ENCODE peak calls at places on chromosomes 1 and 21, in four cellular contexts. O is CD8-positive, alpha-beta T cell; Z is tibial artery; Q is cardiac muscle cell. J is an unnamed sample.
A peak's percentile ranks its signal among the peaks of the same experiment; 100 is the strongest.

GRCh38 chr1:3170566-3171453 is 101.8 kb downstream of the PRDM16 start:
- DNase-seq in Z (peak; percentile 84), Q (peak; percentile 62), O (no peak), J (peak; percentile 83)

GRCh38 chr1:57157818-57158606 is 192.2 kb upstream of the C8B start:
- DNase-seq in Z (no peak), O (no peak), Q (no peak), J (no peak)

GRCh38 chr1:16174261-16174871 is 18.5 kb upstream of the EPHA2 start:
- DNase-seq in Z (no peak), O (no peak), Q (no peak), J (no peak)

GRCh38 chr1:4598561-4598960 is 55.8 kb upstream of the AJAP1 start:
- DNase-seq in Z (no peak), O (no peak), Q (no peak), J (no peak)

GRCh38 chr1:79848316-79848715 is 841.8 kb upstream of the ADGRL4 start:
- DNase-seq in Z (no peak), O (no peak), Q (no peak), J (no peak)

GRCh38 chr1:39900662-39901485 is 843 bp downstream of the MYCL start:
- DNase-seq in O (no peak), Q (peak; percentile 42), Z (no peak), J (peak; percentile 24)

GRCh38 chr1:26820784-26821269 is 5.7 kb upstream of the ZDHHC18 start:
- DNase-seq in Q (no peak), Z (no peak), O (no peak), J (no peak)

GRCh38 chr1:106748581-106748980 is 307.9 kb upstream of the PRMT6 start:
- DNase-seq in Z (no peak), Q (no peak), O (no peak), J (no peak)

GRCh38 chr21:25465263-25465662 is 142.0 kb downstream of the MRPL39 start:
- DNase-seq in Q (no peak), O (no peak), Z (no peak), J (no peak)

GRCh38 chr21:14900058-14900457 is 164.7 kb downstream of the NRIP1 start:
- DNase-seq in O (no peak), Z (no peak), Q (no peak), J (no peak)

GRCh38 chr1:67525053-67525760 is 95.0 kb upstream of the SERBP1 start:
- DNase-seq in O (no peak), Q (no peak), Z (no peak), J (no peak)

GRCh38 chr1:222844108-222844779 is 29.4 kb downstream of the DISP1 start:
- DNase-seq in O (no peak), Z (no peak), Q (peak; percentile 23), J (no peak)

GRCh38 chr21:46083271-46084040 is 14.5 kb upstream of the COL6A2 start:
- DNase-seq in Q (no peak), O (no peak), Z (no peak), J (no peak)

GRCh38 chr1:6776389-6776788 is 8.9 kb upstream of the CAMTA1 start:
- DNase-seq in Q (no peak), O (no peak), Z (no peak), J (no peak)

GRCh38 chr1:43352351-43352705 is 6.5 kb upstream of the CDC20 start:
- DNase-seq in Q (no peak), O (no peak), Z (no peak), J (no peak)

GRCh38 chr1:172954476-172955150 is 96.1 kb downstream of the TNFSF18 start:
- DNase-seq in O (no peak), Z (no peak), Q (no peak), J (no peak)

GRCh38 chr1:157363660-157364140 is 188.6 kb downstream of the FCRL5 start:
- DNase-seq in Z (no peak), Q (peak; percentile 50), O (no peak), J (no peak)

GRCh38 chr21:33383056-33383888 is 19.9 kb upstream of the IFNGR2 start:
- DNase-seq in Q (peak; percentile 78), Z (peak; percentile 71), O (peak; percentile 62), J (peak; percentile 56)

GRCh38 chr1:7257225-7257624 is 472.0 kb downstream of the CAMTA1 start:
- DNase-seq in Z (no peak), O (no peak), Q (no peak), J (no peak)

GRCh38 chr1:238681021-238681420 is 705.3 kb upstream of the CHRM3 start:
- DNase-seq in O (no peak), Q (peak; percentile 75), Z (no peak), J (no peak)

GRCh38 chr1:86841120-86841519 is 72.8 kb downstream of the SELENOF start:
- DNase-seq in Z (no peak), Q (peak; percentile 26), O (no peak), J (no peak)

GRCh38 chr1:89890085-89890754 is 69.4 kb downstream of the LRRC8D start:
- DNase-seq in Q (peak; percentile 70), O (no peak), Z (no peak), J (peak; percentile 34)

GRCh38 chr1:23367451-23367790 is 2.2 kb downstream of the ZNF436 start:
- DNase-seq in O (no peak), Z (no peak), Q (no peak), J (no peak)

GRCh38 chr1:78651247-78651646 is 1.6 kb downstream of the IFI44 start:
- DNase-seq in Q (no peak), Z (no peak), O (no peak), J (no peak)

GRCh38 chr1:203278885-203279406 is 26.4 kb upstream of the BTG2 start:
- DNase-seq in Z (no peak), O (no peak), Q (no peak), J (no peak)

GRCh38 chr1:146034976-146035469 is 13.5 kb upstream of the HJV start:
- DNase-seq in O (no peak), Z (no peak), Q (peak; percentile 56), J (no peak)
- H3K4me3 ChIP-seq in O (peak overlapping the region; percentile 94), Z (peak overlapping the region; percentile 33), Q (peak overlapping the region; percentile 67), J (peak overlapping the region; percentile 65)

DNA sequence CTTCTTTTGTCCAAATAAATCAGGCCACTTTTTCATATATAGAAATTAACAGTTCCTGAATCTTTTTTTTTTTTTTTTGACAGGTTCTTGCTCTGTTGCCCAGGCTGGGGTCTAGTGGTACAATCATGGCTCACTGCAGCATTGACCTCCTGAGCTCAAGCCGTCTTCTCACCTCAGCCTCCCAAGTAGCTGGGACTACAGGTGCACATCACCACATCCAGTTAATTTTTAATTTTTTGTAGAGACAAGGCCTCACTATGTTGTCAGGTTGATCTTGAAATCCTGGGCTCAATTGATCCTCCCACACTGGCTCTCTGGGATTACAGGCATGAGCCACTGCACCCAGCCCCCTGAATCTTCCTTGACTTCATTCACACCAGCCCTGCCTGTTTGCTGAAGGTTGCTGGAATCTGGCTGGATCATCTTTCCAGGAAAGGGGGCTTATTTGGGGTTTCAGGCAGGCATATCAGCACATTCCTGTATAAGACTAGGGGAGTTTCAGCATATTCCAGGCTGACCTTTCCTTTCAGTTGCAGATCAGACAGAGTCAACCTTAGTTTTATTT is 78.2 kb upstream of the ARHGAP29 start:
- DNase-seq in O (no peak), Z (no peak), Q (no peak), J (no peak)
- H3K27ac ChIP-seq in O (no peak overlapping the region), Z (no peak overlapping the region), Q (no peak overlapping the region), J (no peak overlapping the region)

DNA sequence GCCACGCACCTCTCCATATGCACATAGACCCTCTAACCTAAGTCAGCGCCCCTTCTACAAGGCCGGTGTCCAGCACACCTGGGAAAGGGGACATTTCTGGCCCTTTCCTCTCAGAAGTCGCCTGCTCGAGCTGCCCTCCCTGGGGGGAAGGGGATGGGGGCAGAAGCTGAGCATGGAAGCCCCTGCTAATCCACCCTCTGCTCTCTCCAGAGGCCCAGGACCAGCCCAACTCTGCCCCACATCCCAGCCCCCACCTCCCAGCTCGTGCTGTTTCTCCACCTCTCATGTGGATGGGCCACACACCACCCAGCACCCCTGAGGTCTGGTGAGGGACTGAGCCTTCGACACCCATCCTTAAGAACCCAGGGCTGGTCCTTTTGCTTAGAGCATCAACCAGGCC is 14.8 kb downstream of the TNFRSF1B start:
- DNase-seq in O (no peak), Q (no peak), Z (no peak), J (no peak)
- H3K4me1 ChIP-seq in O (peaks cover 44% of the 10 kb centered on the region), Q (peaks cover 20% of the 10 kb centered on the region), Z (peaks cover 8% of the 10 kb centered on the region), J (peaks cover 100% of the 10 kb centered on the region)

GRCh38 chr1:28232558-28233263 is at the start of gene DNAJC8:
- DNase-seq in O (peak; percentile 96), Q (peak; percentile 94), Z (peak; percentile 99), J (peak; percentile 94)

GRCh38 chr1:28235746-28236655 is at the start of gene ATP5IF1:
- DNase-seq in Z (peak; percentile 98), Q (peak; percentile 98), O (peak; percentile 91), J (peak; percentile 96)

GRCh38 chr1:28236656-28237331 is 870 bp downstream of the ATP5IF1 start:
- DNase-seq in O (no peak), Q (no peak), Z (no peak), J (no peak)

GRCh38 chr1:28229089-28229488 is 3.7 kb downstream of the DNAJC8 start:
- DNase-seq in O (no peak), Q (no peak), Z (no peak), J (no peak)

GRCh38 chr1:28233264-28233606 is 406 bp upstream of the DNAJC8 start:
- DNase-seq in Q (no peak), O (no peak), Z (no peak), J (no peak)
- H3K4me3 ChIP-seq in Q (peak overlapping the region; percentile 91), O (peak overlapping the region; percentile 93), Z (peak overlapping the region; percentile 98), J (peak overlapping the region; percentile 89)

GRCh38 chr21:35204850-35205564 is 155.9 kb upstream of the RUNX1 start:
- DNase-seq in O (no peak), Z (peak; percentile 55), Q (peak; percentile 99), J (peak; percentile 88)
- H3K27ac ChIP-seq in O (no peak overlapping the region), Z (peak overlapping the region; percentile 58), Q (no peak overlapping the region), J (peak overlapping the region; percentile 80)

GRCh38 chr1:230747139-230747730 is at the start of gene CAPN9:
- DNase-seq in O (no peak), Z (no peak), Q (no peak), J (no peak)
- H3K4me1 ChIP-seq in O (no peaks in the 10 kb centered on the region), Z (no peaks in the 10 kb centered on the region), Q (peaks cover 15% of the 10 kb centered on the region), J (no peaks in the 10 kb centered on the region)

GRCh38 chr1:150008699-150009098 is 1.8 kb downstream of the OTUD7B start:
- DNase-seq in Q (no peak), Z (no peak), O (no peak), J (no peak)
- H3K4me3 ChIP-seq in Q (peak overlapping the region; percentile 94), Z (peak overlapping the region; percentile 82), O (no peak overlapping the region), J (peak overlapping the region; percentile 90)

GRCh38 chr1:200207711-200208126 is 180.2 kb downstream of the NR5A2 start:
- DNase-seq in Z (no peak), O (no peak), Q (no peak), J (no peak)
- H3K27ac ChIP-seq in Z (no peak overlapping the region), O (no peak overlapping the region), Q (no peak overlapping the region), J (no peak overlapping the region)

GRCh38 chr1:60427701-60428100 is 354.1 kb upstream of the C1orf87 start:
- DNase-seq in O (no peak), Q (no peak), Z (no peak), J (no peak)
- H3K4me1 ChIP-seq in O (no peaks in the 10 kb centered on the region), Q (no peaks in the 10 kb centered on the region), Z (peaks cover 19% of the 10 kb centered on the region), J (no peaks in the 10 kb centered on the region)

J was measured in heart right ventricle.